ENCODE peak calls at places on chromosomes 5 and 9, in nine cellular contexts. T is Peyer's patch; O is mucosa of descending colon; J is stimulated activated CD8-positive, alpha-beta memory T cell treated with anti-CD3 and anti-CD28 coated beads, Interleukin-15, amount 100 ng/mL, for 4 hours; R is progenitor cell of endocrine pancreas; M is HEK293T; N is anterior cingulate cortex; Z is T-helper 9 cell; X is right atrium auricular region. W is an unnamed sample.

GRCh38 chr9:131676431-131676972 is 63.4 kb downstream of the RAPGEF1 start:
- DNase-seq in T (no peak), O (no peak), J (no peak), R (no peak), M (no peak), N (no peak), Z (peak), X (peak), W (no peak)

GRCh38 chr9:129402341-129402739 is 218.6 kb downstream of the C9orf50 start:
- DNase-seq in T (no peak), O (peak), J (no peak), R (no peak), M (no peak), N (no peak), Z (no peak), X (no peak), W (no peak)

GRCh38 chr5:172312286-172312685 is 28.7 kb upstream of the UBTD2 start:
- DNase-seq in T (no peak), O (no peak), J (no peak), R (no peak), M (no peak), N (no peak), Z (no peak), X (no peak), W (no peak)

GRCh38 chr5:116947691-116948528 is 373.3 kb upstream of the SEMA6A start:
- DNase-seq in T (peak), O (no peak), J (no peak), R (no peak), M (peak), N (no peak), Z (peak), X (no peak), W (peak)

GRCh38 chr5:350355-350754 is 28.8 kb downstream of the AHRR start:
- DNase-seq in T (no peak), O (no peak), J (no peak), R (no peak), M (peak), N (no peak), Z (no peak), X (peak), W (no peak)

GRCh38 chr5:126056362-126056761 is 366.8 kb upstream of the GRAMD2B start:
- DNase-seq in T (no peak), O (no peak), J (no peak), R (no peak), M (no peak), N (no peak), Z (no peak), X (no peak), W (no peak)

GRCh38 chr5:2511131-2511530 is 240.3 kb downstream of the IRX2 start:
- DNase-seq in T (no peak), O (no peak), J (no peak), R (no peak), M (no peak), N (no peak), Z (no peak), X (no peak), W (no peak)

GRCh38 chr5:164688437-164688836 is 1183.0 kb downstream of the MAT2B start:
- DNase-seq in T (no peak), O (no peak), J (no peak), R (no peak), M (no peak), N (no peak), Z (no peak), X (no peak), W (no peak)

GRCh38 chr5:129541648-129542251 is 81.7 kb downstream of the ADAMTS19 start:
- DNase-seq in T (no peak), O (no peak), J (no peak), R (no peak), M (peak), N (no peak), Z (no peak), X (no peak), W (no peak)

GRCh38 chr9:22244141-22245011 is 202.2 kb upstream of the DMRTA1 start:
- DNase-seq in T (no peak), O (no peak), J (no peak), R (no peak), M (peak), N (no peak), Z (no peak), X (no peak), W (no peak)

GRCh38 chr5:126594676-126595485 is at the start of gene ALDH7A1:
- DNase-seq in T (peak), O (peak), J (no peak), R (peak), M (peak), N (peak), Z (peak), X (peak), W (peak)

GRCh38 chr9:69894720-69895119 is 74.1 kb downstream of the CFAP95 start:
- DNase-seq in T (no peak), O (no peak), J (no peak), R (no peak), M (no peak), N (no peak), Z (no peak), X (no peak), W (no peak)

GRCh38 chr5:96288166-96288844 is 144.7 kb downstream of the PCSK1 start:
- DNase-seq in T (no peak), O (no peak), J (no peak), R (no peak), M (no peak), N (no peak), Z (no peak), X (no peak), W (no peak)

GRCh38 chr9:90368241-90368640 is 274.4 kb downstream of the DIRAS2 start:
- DNase-seq in T (no peak), O (no peak), J (no peak), R (no peak), M (no peak), N (no peak), Z (no peak), X (no peak), W (no peak)

GRCh38 chr5:7926296-7926695 is 57.3 kb downstream of the MTRR start:
- DNase-seq in T (no peak), O (no peak), J (no peak), R (no peak), M (no peak), N (no peak), Z (no peak), X (no peak), W (no peak)

W was measured in lower leg skin.